ENCODE peak calls at places on chromosomes 12 and 14, in six cellular contexts. P is neuronal stem cell, N is mesendoderm, Q is IMR-90, A is mesenchymal stem cell, D is H1. C is an unnamed sample.

GRCh38 chr12:65891987-65892481 is 67.8 kb downstream of the HMGA2 start:
- DNase-seq in N (peak; percentile 72), A (peak; percentile 95), D (no peak), P (no peak), Q (peak; percentile 99), C (no peak)

GRCh38 chr14:26276757-26277156 is 321.1 kb downstream of the NOVA1 start:
- DNase-seq in P (peak; percentile 30), N (peak; percentile 72), Q (no peak), A (no peak), D (no peak), C (peak; percentile 52)

GRCh38 chr14:38238881-38239280 is 17.0 kb downstream of the CLEC14A start:
- DNase-seq in D (no peak), N (no peak), A (peak; percentile 31), P (no peak), Q (no peak), C (no peak)

GRCh38 chr14:100278702-100279101 is 27.5 kb downstream of the SLC25A29 start:
- DNase-seq in N (peak; percentile 37), D (no peak), A (peak; percentile 78), Q (peak; percentile 67), P (no peak), C (no peak)

GRCh38 chr12:107616941-107617340 is 68.7 kb upstream of the PWP1 start:
- DNase-seq in P (no peak), D (no peak), N (no peak), Q (no peak), A (no peak), C (no peak)

GRCh38 chr12:59452259-59452658 is 143.6 kb upstream of the SLC16A7 start:
- DNase-seq in D (no peak), A (peak; percentile 67), Q (peak; percentile 85), N (no peak), P (no peak), C (no peak)

GRCh38 chr14:103657466-103657865 is 28.5 kb downstream of the KLC1 start:
- DNase-seq in D (no peak), P (no peak), A (no peak), Q (peak; percentile 90), N (no peak), C (no peak)

GRCh38 chr14:39228044-39228443 is 5.7 kb upstream of the MIA2 start:
- DNase-seq in A (no peak), D (no peak), N (no peak), Q (no peak), P (no peak), C (no peak)

GRCh38 chr12:124868252-124868965 is 4.7 kb upstream of the SCARB1 start:
- DNase-seq in P (no peak), N (no peak), A (no peak), D (no peak), Q (no peak), C (no peak)

GRCh38 chr14:33484264-33484663 is 466.6 kb downstream of the EGLN3 start:
- DNase-seq in P (no peak), D (no peak), Q (no peak), A (peak; percentile 37), N (no peak), C (no peak)

GRCh38 chr12:24109381-24110039 is 160.0 kb upstream of the SOX5 start:
- DNase-seq in P (no peak), D (no peak), Q (peak; percentile 32), N (peak; percentile 21), A (peak; percentile 27), C (no peak)

GRCh38 chr12:45010051-45010450 is 40.8 kb downstream of the DBX2 start:
- DNase-seq in A (no peak), P (no peak), Q (no peak), N (no peak), D (no peak), C (no peak)

GRCh38 chr12:49642370-49642802 is 19.0 kb downstream of the PRPF40B start:
- DNase-seq in Q (no peak), D (no peak), N (no peak), P (no peak), A (no peak), C (no peak)

GRCh38 chr12:13362260-13362841 is 165.8 kb downstream of the EMP1 start:
- DNase-seq in D (peak; percentile 84), N (peak; percentile 86), Q (peak; percentile 5), P (peak; percentile 39), A (peak; percentile 42), C (peak; percentile 92)

GRCh38 chr14:104114421-104115130 is 23.8 kb upstream of the KIF26A start:
- DNase-seq in Q (no peak), A (no peak), D (no peak), N (no peak), P (no peak), C (no peak)

GRCh38 chr14:71591929-71592328 is 340.3 kb upstream of the RGS6 start:
- DNase-seq in A (peak; percentile 56), D (no peak), Q (peak; percentile 64), N (no peak), P (no peak), C (no peak)

GRCh38 chr12:48000878-48001321 is 3.4 kb downstream of the COL2A1 start:
- DNase-seq in N (peak; percentile 90), A (peak; percentile 63), D (no peak), Q (peak; percentile 47), P (peak; percentile 37), C (peak; percentile 82)

GRCh38 chr14:37597538-37598084 is 2.2 kb downstream of the TTC6 start:
- DNase-seq in N (peak; percentile 76), A (peak; percentile 40), P (no peak), D (peak; percentile 73), Q (no peak), C (peak; percentile 71)

GRCh38 chr12:109797905-109798669 is 35.1 kb downstream of the TRPV4 start:
- DNase-seq in Q (no peak), P (no peak), N (peak; percentile 56), D (peak; percentile 67), A (no peak), C (peak; percentile 73)

GRCh38 chr14:93543766-93544165 is 113.0 kb downstream of the UNC79 start:
- DNase-seq in N (no peak), A (peak; percentile 34), P (no peak), Q (peak; percentile 33), D (no peak), C (no peak)

GRCh38 chr14:75486317-75486716 is 36.0 kb upstream of the BATF start:
- DNase-seq in D (no peak), A (no peak), N (no peak), P (no peak), Q (no peak), C (no peak)

GRCh38 chr14:61593330-61593729 is 102.0 kb upstream of the HIF1A start:
- DNase-seq in P (no peak), N (no peak), A (no peak), D (no peak), Q (no peak), C (no peak)
- H3K27ac ChIP-seq in P (no peak overlapping the region), N (no peak overlapping the region), A (no peak overlapping the region), D (no peak overlapping the region), Q (no peak overlapping the region), C (no peak overlapping the region)

GRCh38 chr12:6219980-6220379 is 19.8 kb downstream of the CD9 start:
- DNase-seq in Q (no peak), A (no peak), P (no peak), N (peak; percentile 63), D (no peak), C (peak; percentile 70)

GRCh38 chr12:6223545-6223944 is 23.3 kb downstream of the CD9 start:
- DNase-seq in Q (no peak), D (no peak), A (no peak), N (no peak), P (no peak), C (no peak)

GRCh38 chr12:6221146-6221545 is 20.9 kb downstream of the CD9 start:
- DNase-seq in D (no peak), Q (no peak), A (no peak), P (no peak), N (no peak), C (no peak)

GRCh38 chr12:6224550-6224949 is 24.4 kb downstream of the CD9 start:
- DNase-seq in Q (no peak), D (no peak), P (no peak), A (no peak), N (no peak), C (no peak)

GRCh38 chr12:6222009-6222702 is 22.0 kb downstream of the CD9 start:
- DNase-seq in A (peak; percentile 64), P (peak; percentile 65), Q (no peak), N (no peak), D (no peak), C (no peak)
- H2AK5ac ChIP-seq in A (no peak overlapping the region), P (no peak overlapping the region), Q (no peak overlapping the region), N (no peak overlapping the region), D (no peak overlapping the region), C (no peak overlapping the region)

DNA sequence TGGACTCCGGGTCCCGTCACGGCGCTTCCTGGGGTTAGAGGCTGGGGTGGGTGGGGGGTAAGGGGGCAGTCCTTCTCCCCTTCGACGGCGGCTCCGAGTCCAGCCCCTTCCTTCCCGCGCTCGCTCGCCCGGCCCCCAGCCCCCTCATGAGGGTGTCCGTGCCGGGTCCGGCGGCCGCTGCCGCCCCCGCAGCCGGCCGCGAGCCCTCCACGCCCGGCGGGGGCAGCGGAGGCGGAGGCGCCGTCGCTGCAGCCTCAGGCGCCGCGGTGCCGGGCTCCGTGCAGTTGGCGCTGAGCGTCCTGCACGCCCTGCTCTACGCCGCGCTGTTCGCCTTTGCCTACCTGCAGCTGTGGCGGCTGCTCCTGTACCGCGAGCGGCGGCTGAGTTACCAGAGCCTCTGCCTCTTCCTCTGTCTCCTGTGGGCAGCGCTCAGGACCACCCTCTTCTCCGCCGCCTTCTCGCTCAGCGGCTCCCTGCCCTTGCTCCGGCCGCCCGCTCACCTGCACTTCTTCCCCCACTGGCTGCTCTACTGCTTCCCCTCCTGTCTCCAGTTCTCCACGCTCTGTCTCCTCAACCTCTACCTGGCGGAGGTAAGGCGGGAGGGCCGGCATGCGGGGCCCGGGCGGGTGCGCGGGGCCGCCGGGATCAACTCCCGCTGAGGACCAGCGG is 500 bp downstream of the GPR137C start:
- DNase-seq in P (no peak), N (peak; percentile 58), A (peak; percentile 30), Q (no peak), D (peak; percentile 69), C (peak; percentile 56)
- H3K9ac ChIP-seq in P (peak overlapping the region; percentile 95), N (peak overlapping the region; percentile 78), A (peak overlapping the region; percentile 75), Q (peak overlapping the region; percentile 66), D (peak overlapping the region; percentile 77), C (peak overlapping the region; percentile 46)

GRCh38 chr12:3135522-3136461 is 58.6 kb downstream of the TSPAN9 start:
- DNase-seq in Q (peak; percentile 80), D (peak; percentile 63), N (peak; percentile 93), A (peak; percentile 80), P (peak; percentile 84), C (peak; percentile 85)

GRCh38 chr12:3137814-3138445 is 60.8 kb downstream of the TSPAN9 start:
- DNase-seq in A (no peak), D (peak; percentile 46), N (no peak), Q (no peak), P (no peak), C (no peak)

GRCh38 chr12:3138896-3139590 is 61.9 kb downstream of the TSPAN9 start:
- DNase-seq in P (no peak), N (no peak), A (no peak), Q (no peak), D (peak; percentile 48), C (no peak)

GRCh38 chr12:3136641-3137267 is 59.6 kb downstream of the TSPAN9 start:
- DNase-seq in P (no peak), D (no peak), A (no peak), Q (no peak), N (no peak), C (peak; percentile 26)

DNA sequence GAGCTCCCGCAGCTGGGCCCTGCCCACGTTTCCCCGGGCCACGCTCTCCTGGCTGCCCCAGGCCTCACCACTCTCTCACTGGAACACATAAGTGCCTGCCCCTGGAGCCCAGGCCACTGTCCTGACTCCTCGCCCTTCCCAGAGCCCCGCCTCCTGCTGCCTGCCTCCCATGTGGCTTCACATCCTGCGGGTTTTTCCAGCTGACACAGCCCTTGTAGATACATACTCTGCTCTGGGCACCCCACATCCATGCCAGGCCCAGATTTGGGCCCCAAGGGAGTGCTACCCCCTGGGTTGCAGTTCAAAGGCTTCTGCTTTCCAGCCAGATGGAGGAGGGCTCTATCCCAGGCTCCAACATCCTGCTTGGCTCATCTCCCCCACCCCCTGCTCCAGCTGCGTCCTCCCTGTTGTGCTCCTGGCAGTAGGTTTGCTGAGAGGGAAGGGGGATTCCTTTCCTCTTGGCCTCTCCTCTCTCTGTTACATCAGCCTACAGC is 60.1 kb downstream of the TSPAN9 start:
- DNase-seq in P (no peak), Q (peak; percentile 51), N (peak; percentile 72), D (peak; percentile 70), A (peak; percentile 67), C (peak; percentile 79)
- H3K27ac ChIP-seq in P (no peak overlapping the region), Q (no peak overlapping the region), N (no peak overlapping the region), D (no peak overlapping the region), A (no peak overlapping the region), C (no peak overlapping the region)